ENCODE peak calls at places on chromosome 19, in nine cellular contexts. One of them, this sample, is unnamed.

GRCh38 chr19:30071871-30072270 is 129.8 kb downstream of the URI1 start:
- DNase-seq in A549: no peak
- DNase-seq in mesendoderm: no peak
- DNase-seq in PC-9: no peak
- DNase-seq in GM23338: no peak
- DNase-seq in IMR-90: no peak
- DNase-seq in H1: no peak
- DNase-seq in hepatocyte: no peak
- DNase-seq in fibroblast of lung: no peak
- DNase-seq in this sample: no peak

GRCh38 chr19:34309368-34310138 is 55.2 kb downstream of the GARRE1 start:
- DNase-seq in IMR-90: no peak
- DNase-seq in hepatocyte: no peak
- DNase-seq in mesendoderm: no peak
- DNase-seq in H1: no peak
- DNase-seq in fibroblast of lung: no peak
- DNase-seq in A549: no peak
- DNase-seq in GM23338: no peak
- DNase-seq in PC-9: no peak
- DNase-seq in this sample: no peak

GRCh38 chr19:39671739-39672363 is 16.1 kb downstream of the LGALS16 start:
- DNase-seq in PC-9: peak; percentile 42
- DNase-seq in fibroblast of lung: peak; percentile 24
- DNase-seq in H1: peak; percentile 15
- DNase-seq in mesendoderm: peak; percentile 73
- DNase-seq in hepatocyte: peak; percentile 70
- DNase-seq in IMR-90: peak; percentile 43
- DNase-seq in GM23338: peak; percentile 88
- DNase-seq in A549: peak; percentile 69
- DNase-seq in this sample: peak; percentile 31

GRCh38 chr19:38135150-38135998 is 88.6 kb downstream of the DPF1 start:
- DNase-seq in mesendoderm: no peak
- DNase-seq in A549: no peak
- DNase-seq in fibroblast of lung: no peak
- DNase-seq in IMR-90: peak; percentile 43
- DNase-seq in PC-9: peak; percentile 8
- DNase-seq in GM23338: no peak
- DNase-seq in hepatocyte: no peak
- DNase-seq in H1: no peak
- DNase-seq in this sample: peak; percentile 54

GRCh38 chr19:11338569-11339253 is 746 bp downstream of the RAB3D start:
- DNase-seq in GM23338: no peak
- DNase-seq in IMR-90: no peak
- DNase-seq in H1: no peak
- DNase-seq in hepatocyte: peak; percentile 40
- DNase-seq in mesendoderm: no peak
- DNase-seq in PC-9: no peak
- DNase-seq in fibroblast of lung: no peak
- DNase-seq in A549: no peak
- DNase-seq in this sample: no peak

GRCh38 chr19:40642757-40643325 is 41.7 kb downstream of the LTBP4 start:
- DNase-seq in PC-9: no peak
- DNase-seq in GM23338: no peak
- DNase-seq in H1: no peak
- DNase-seq in mesendoderm: no peak
- DNase-seq in hepatocyte: no peak
- DNase-seq in IMR-90: no peak
- DNase-seq in fibroblast of lung: no peak
- DNase-seq in A549: no peak
- DNase-seq in this sample: no peak

GRCh38 chr19:4877753-4878490 is 10.5 kb upstream of the PLIN3 start:
- DNase-seq in GM23338: peak; percentile 27
- DNase-seq in fibroblast of lung: no peak
- DNase-seq in A549: no peak
- DNase-seq in H1: no peak
- DNase-seq in hepatocyte: no peak
- DNase-seq in PC-9: no peak
- DNase-seq in mesendoderm: no peak
- DNase-seq in IMR-90: no peak
- DNase-seq in this sample: no peak

GRCh38 chr19:50703915-50704548 is 15.6 kb downstream of the SHANK1 start:
- DNase-seq in GM23338: peak; percentile 73
- DNase-seq in IMR-90: no peak
- DNase-seq in A549: peak; percentile 68
- DNase-seq in hepatocyte: no peak
- DNase-seq in fibroblast of lung: no peak
- DNase-seq in mesendoderm: peak; percentile 71
- DNase-seq in H1: no peak
- DNase-seq in PC-9: peak; percentile 23
- DNase-seq in this sample: no peak

GRCh38 chr19:28500982-28501633 is 711.8 kb downstream of the UQCRFS1 start:
- DNase-seq in GM23338: no peak
- DNase-seq in H1: no peak
- DNase-seq in A549: no peak
- DNase-seq in PC-9: no peak
- DNase-seq in hepatocyte: no peak
- DNase-seq in IMR-90: no peak
- DNase-seq in fibroblast of lung: no peak
- DNase-seq in mesendoderm: no peak
- DNase-seq in this sample: no peak

GRCh38 chr19:6528544-6529121 is 2.2 kb upstream of the TNFSF9 start:
- DNase-seq in A549: no peak
- DNase-seq in PC-9: no peak
- DNase-seq in hepatocyte: no peak
- DNase-seq in H1: no peak
- DNase-seq in IMR-90: no peak
- DNase-seq in mesendoderm: peak; percentile 46
- DNase-seq in GM23338: peak; percentile 53
- DNase-seq in fibroblast of lung: no peak
- DNase-seq in this sample: no peak

GRCh38 chr19:18225702-18226468 is at the start of gene PDE4C:
- DNase-seq in PC-9: no peak
- DNase-seq in mesendoderm: no peak
- DNase-seq in GM23338: peak; percentile 49
- DNase-seq in A549: no peak
- DNase-seq in IMR-90: no peak
- DNase-seq in H1: no peak
- DNase-seq in fibroblast of lung: no peak
- DNase-seq in hepatocyte: no peak
- DNase-seq in this sample: no peak

GRCh38 chr19:10780368-10780767 is 55.6 kb downstream of the TMED1 start:
- DNase-seq in hepatocyte: no peak
- DNase-seq in A549: no peak
- DNase-seq in fibroblast of lung: peak; percentile 84
- DNase-seq in GM23338: no peak
- DNase-seq in IMR-90: peak; percentile 54
- DNase-seq in H1: no peak
- DNase-seq in PC-9: no peak
- DNase-seq in mesendoderm: no peak
- DNase-seq in this sample: no peak

GRCh38 chr19:7216373-7216902 is 77.8 kb downstream of the INSR start:
- DNase-seq in mesendoderm: no peak
- DNase-seq in hepatocyte: no peak
- DNase-seq in fibroblast of lung: no peak
- DNase-seq in GM23338: no peak
- DNase-seq in PC-9: no peak
- DNase-seq in IMR-90: no peak
- DNase-seq in H1: no peak
- DNase-seq in A549: no peak
- DNase-seq in this sample: no peak

GRCh38 chr19:49541914-49542313 is 14.1 kb downstream of the RCN3 start:
- DNase-seq in H1: no peak
- DNase-seq in A549: no peak
- DNase-seq in IMR-90: no peak
- DNase-seq in mesendoderm: no peak
- DNase-seq in hepatocyte: no peak
- DNase-seq in GM23338: no peak
- DNase-seq in PC-9: no peak
- DNase-seq in fibroblast of lung: no peak
- DNase-seq in this sample: no peak

GRCh38 chr19:37809366-37809765 is 30.0 kb upstream of the ZNF573 start:
- DNase-seq in A549: no peak
- DNase-seq in GM23338: no peak
- DNase-seq in IMR-90: no peak
- DNase-seq in fibroblast of lung: no peak
- DNase-seq in hepatocyte: no peak
- DNase-seq in H1: no peak
- DNase-seq in PC-9: no peak
- DNase-seq in mesendoderm: no peak
- DNase-seq in this sample: no peak

GRCh38 chr19:18100710-18101109 is 3.1 kb downstream of the MAST3 start:
- DNase-seq in IMR-90: no peak
- DNase-seq in hepatocyte: no peak
- DNase-seq in A549: no peak
- DNase-seq in PC-9: no peak
- DNase-seq in GM23338: peak; percentile 93
- DNase-seq in fibroblast of lung: peak; percentile 13
- DNase-seq in H1: no peak
- DNase-seq in mesendoderm: peak; percentile 80
- DNase-seq in this sample: no peak

DNA sequence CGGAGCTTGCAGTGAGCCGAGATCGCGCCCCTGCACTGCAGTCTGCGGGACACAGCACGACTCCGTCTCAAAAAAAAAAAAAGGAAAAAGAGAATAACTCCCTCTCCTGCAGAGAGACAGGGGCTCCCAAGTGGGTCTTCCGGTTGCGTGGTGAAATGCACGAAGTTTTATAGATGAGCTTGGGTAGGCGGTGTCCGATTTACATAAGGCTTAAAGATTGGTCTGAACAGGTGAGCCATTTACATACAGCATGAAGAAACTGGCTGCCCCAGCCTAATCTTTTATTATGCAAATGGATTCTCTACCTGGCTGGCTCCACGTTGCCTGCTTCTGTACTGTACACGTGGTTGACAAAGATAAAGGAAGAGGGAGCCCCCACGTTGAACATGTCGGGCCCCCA is 19.5 kb downstream of the ADGRE2 start:
- DNase-seq in hepatocyte: peak; percentile 38
- DNase-seq in fibroblast of lung: no peak
- DNase-seq in mesendoderm: peak; percentile 39
- DNase-seq in GM23338: peak; percentile 89
- DNase-seq in H1: peak; percentile 59
- DNase-seq in A549: no peak
- DNase-seq in IMR-90: no peak
- DNase-seq in PC-9: no peak
- DNase-seq in this sample: peak; percentile 56
- H3K4me2 ChIP-seq in hepatocyte: peak overlapping the region; percentile 73
- H3K4me2 ChIP-seq in fibroblast of lung: no peak overlapping the region
- H3K4me2 ChIP-seq in mesendoderm: peak overlapping the region; percentile 36
- H3K4me2 ChIP-seq in GM23338: peak overlapping the region; percentile 64
- H3K4me2 ChIP-seq in H1: peak overlapping the region; percentile 57
- H3K4me2 ChIP-seq in A549: no peak overlapping the region
- H3K4me2 ChIP-seq in IMR-90: no peak overlapping the region
- H3K4me2 ChIP-seq in PC-9: no peak overlapping the region
- H3K4me2 ChIP-seq in this sample: peak overlapping the region; percentile 44

GRCh38 chr19:43623889-43624670 is 4.7 kb upstream of the ZNF428 start:
- DNase-seq in IMR-90: no peak
- DNase-seq in H1: no peak
- DNase-seq in A549: peak; percentile 40
- DNase-seq in mesendoderm: peak; percentile 42
- DNase-seq in PC-9: no peak
- DNase-seq in fibroblast of lung: no peak
- DNase-seq in hepatocyte: no peak
- DNase-seq in GM23338: peak; percentile 94
- DNase-seq in this sample: no peak
- H3K4me2 ChIP-seq in IMR-90: no peak overlapping the region
- H3K4me2 ChIP-seq in H1: peak overlapping the region; percentile 37
- H3K4me2 ChIP-seq in A549: no peak overlapping the region
- H3K4me2 ChIP-seq in mesendoderm: no peak overlapping the region
- H3K4me2 ChIP-seq in PC-9: no peak overlapping the region
- H3K4me2 ChIP-seq in fibroblast of lung: no peak overlapping the region
- H3K4me2 ChIP-seq in hepatocyte: no peak overlapping the region
- H3K4me2 ChIP-seq in GM23338: peak overlapping the region; percentile 70
- H3K4me2 ChIP-seq in this sample: no peak overlapping the region

GRCh38 chr19:16363852-16364230 is 39.2 kb downstream of the KLF2 start:
- DNase-seq in H1: no peak
- DNase-seq in PC-9: no peak
- DNase-seq in mesendoderm: no peak
- DNase-seq in fibroblast of lung: no peak
- DNase-seq in IMR-90: no peak
- DNase-seq in A549: no peak
- DNase-seq in GM23338: no peak
- DNase-seq in hepatocyte: peak; percentile 4
- DNase-seq in this sample: no peak

GRCh38 chr19:16361926-16362325 is 37.3 kb downstream of the KLF2 start:
- DNase-seq in PC-9: no peak
- DNase-seq in A549: no peak
- DNase-seq in IMR-90: no peak
- DNase-seq in GM23338: no peak
- DNase-seq in hepatocyte: no peak
- DNase-seq in H1: no peak
- DNase-seq in fibroblast of lung: no peak
- DNase-seq in mesendoderm: no peak
- DNase-seq in this sample: no peak

GRCh38 chr19:16361254-16361653 is 36.6 kb downstream of the KLF2 start:
- DNase-seq in PC-9: no peak
- DNase-seq in hepatocyte: no peak
- DNase-seq in A549: no peak
- DNase-seq in H1: no peak
- DNase-seq in fibroblast of lung: no peak
- DNase-seq in mesendoderm: no peak
- DNase-seq in IMR-90: no peak
- DNase-seq in GM23338: no peak
- DNase-seq in this sample: no peak

GRCh38 chr19:16364231-16364865 is 39.7 kb downstream of the KLF2 start:
- DNase-seq in A549: no peak
- DNase-seq in hepatocyte: peak; percentile 3
- DNase-seq in IMR-90: no peak
- DNase-seq in mesendoderm: no peak
- DNase-seq in fibroblast of lung: no peak
- DNase-seq in GM23338: no peak
- DNase-seq in PC-9: no peak
- DNase-seq in H1: no peak
- DNase-seq in this sample: no peak

GRCh38 chr19:16363133-16363851 is 38.7 kb downstream of the KLF2 start:
- DNase-seq in fibroblast of lung: no peak
- DNase-seq in A549: no peak
- DNase-seq in hepatocyte: peak; percentile 64
- DNase-seq in H1: no peak
- DNase-seq in GM23338: no peak
- DNase-seq in IMR-90: no peak
- DNase-seq in PC-9: peak; percentile 10
- DNase-seq in mesendoderm: peak; percentile 18
- DNase-seq in this sample: peak; percentile 7
- H3K4me2 ChIP-seq in fibroblast of lung: no peak overlapping the region
- H3K4me2 ChIP-seq in A549: no peak overlapping the region
- H3K4me2 ChIP-seq in hepatocyte: peak overlapping the region; percentile 9
- H3K4me2 ChIP-seq in H1: no peak overlapping the region
- H3K4me2 ChIP-seq in GM23338: no peak overlapping the region
- H3K4me2 ChIP-seq in IMR-90: no peak overlapping the region
- H3K4me2 ChIP-seq in PC-9: no peak overlapping the region
- H3K4me2 ChIP-seq in mesendoderm: no peak overlapping the region
- H3K4me2 ChIP-seq in this sample: peak overlapping the region; percentile 3

GRCh38 chr19:45100202-45100600 is 7.2 kb downstream of the PPP1R37 start:
- DNase-seq in IMR-90: no peak
- DNase-seq in hepatocyte: no peak
- DNase-seq in A549: no peak
- DNase-seq in GM23338: no peak
- DNase-seq in PC-9: no peak
- DNase-seq in fibroblast of lung: no peak
- DNase-seq in H1: no peak
- DNase-seq in mesendoderm: no peak
- DNase-seq in this sample: no peak
- H3K4me2 ChIP-seq in IMR-90: no peak overlapping the region
- H3K4me2 ChIP-seq in hepatocyte: peak overlapping the region; percentile 62
- H3K4me2 ChIP-seq in A549: no peak overlapping the region
- H3K4me2 ChIP-seq in GM23338: no peak overlapping the region
- H3K4me2 ChIP-seq in PC-9: no peak overlapping the region
- H3K4me2 ChIP-seq in fibroblast of lung: no peak overlapping the region
- H3K4me2 ChIP-seq in H1: no peak overlapping the region
- H3K4me2 ChIP-seq in mesendoderm: no peak overlapping the region
- H3K4me2 ChIP-seq in this sample: no peak overlapping the region

This sample was measured in mammary epithelial cell.